ENCODE peak calls at places on chromosomes 1 and 21, in eight cellular contexts. N is SJSA1; Y is left ventricle myocardium inferior; X is lung; B is CD8-positive, alpha-beta memory T cell; M is GM23338; D is tibial artery; T is H9. L is an unnamed sample. For H3K4me1, the result is how much of the 10 kb centered on the place peaks cover.

GRCh38 chr1:226063362-226064167 is 1.0 kb downstream of the H3-3A start:
- DNase-seq in Y (peak), T (peak), M (peak), X (peak), N (peak), D (peak), B (peak), L (no peak)

GRCh38 chr1:171366099-171366498 is 52.1 kb downstream of the FMO4 start:
- DNase-seq in T (no peak), M (no peak), N (no peak), B (no peak), X (no peak), Y (no peak), D (no peak), L (no peak)

GRCh38 chr1:202852163-202852904 is 36.6 kb downstream of the RABIF start:
- DNase-seq in Y (no peak), T (peak), D (no peak), X (no peak), N (peak), M (peak), B (no peak), L (no peak)

GRCh38 chr1:29519733-29520132 is 283.4 kb downstream of the PTPRU start:
- DNase-seq in M (no peak), N (no peak), D (no peak), T (peak), X (peak), Y (no peak), B (no peak), L (peak)

GRCh38 chr1:5943373-5944068 is 48.7 kb downstream of the NPHP4 start:
- DNase-seq in M (no peak), D (no peak), B (no peak), T (peak), X (no peak), N (no peak), Y (no peak), L (no peak)

GRCh38 chr1:178371999-178372398 is 124.8 kb downstream of the CLEC20A start:
- DNase-seq in N (no peak), M (peak), X (no peak), B (no peak), Y (no peak), T (no peak), D (no peak), L (no peak)

GRCh38 chr1:182370532-182370931 is 21.1 kb downstream of the GLUL start:
- DNase-seq in N (no peak), Y (no peak), M (no peak), B (no peak), X (no peak), T (no peak), D (no peak), L (no peak)

GRCh38 chr1:215529111-215529510 is 38.0 kb upstream of the KCTD3 start:
- DNase-seq in N (no peak), M (no peak), X (no peak), D (no peak), T (no peak), Y (no peak), B (no peak), L (no peak)

GRCh38 chr1:189429610-189430009 is 1048.1 kb downstream of the BRINP3 start:
- DNase-seq in M (peak), X (no peak), Y (no peak), T (peak), D (no peak), N (no peak), B (no peak), L (no peak)

GRCh38 chr1:67683736-67684525 is 1.1 kb upstream of the GADD45A start:
- DNase-seq in N (peak), M (no peak), Y (no peak), X (no peak), B (peak), T (no peak), D (no peak), L (no peak)

GRCh38 chr1:209659909-209660308 is 7.7 kb upstream of the LAMB3 start:
- DNase-seq in M (no peak), Y (no peak), X (no peak), D (no peak), N (no peak), B (no peak), T (no peak), L (no peak)

GRCh38 chr1:39574646-39575045 is 1.9 kb downstream of the PABPC4 start:
- DNase-seq in T (no peak), X (no peak), N (no peak), Y (no peak), B (no peak), M (no peak), D (no peak), L (no peak)

GRCh38 chr1:45543599-45544417 is 6.8 kb upstream of the AKR1A1 start:
- DNase-seq in D (peak), N (no peak), B (peak), T (no peak), M (peak), Y (peak), X (peak), L (no peak)

GRCh38 chr1:75643460-75643859 is 32.5 kb upstream of the SLC44A5 start:
- DNase-seq in X (no peak), Y (no peak), D (no peak), N (no peak), T (no peak), M (no peak), B (no peak), L (no peak)

GRCh38 chr1:208194944-208195343 is 49.2 kb downstream of the PLXNA2 start:
- DNase-seq in T (no peak), M (no peak), N (no peak), X (no peak), Y (no peak), B (no peak), D (no peak), L (no peak)

GRCh38 chr1:69737527-69738176 is 169.9 kb downstream of the LRRC7 start:
- DNase-seq in B (no peak), N (peak), T (peak), D (no peak), X (peak), Y (no peak), M (peak), L (no peak)

GRCh38 chr1:225998560-225999226 is 450 bp downstream of the SDE2 start:
- DNase-seq in B (no peak), M (no peak), N (no peak), X (no peak), D (no peak), T (no peak), Y (no peak), L (no peak)

GRCh38 chr21:46347791-46348381 is 23.9 kb downstream of the PCNT start:
- DNase-seq in N (peak), T (no peak), B (no peak), X (no peak), Y (peak), D (no peak), M (no peak), L (peak)

GRCh38 chr1:39642796-39643195 is 3.4 kb upstream of the HEYL start:
- DNase-seq in D (peak), N (peak), T (no peak), X (no peak), Y (no peak), M (no peak), B (no peak), L (peak)

GRCh38 chr1:7669559-7670208 is 101.4 kb upstream of the VAMP3 start:
- DNase-seq in N (peak), Y (no peak), D (no peak), M (peak), T (peak), X (no peak), B (peak), L (no peak)

GRCh38 chr1:54519709-54520108 is 28.3 kb upstream of the ACOT11 start:
- DNase-seq in B (no peak), N (no peak), D (no peak), Y (no peak), T (peak), M (peak), X (no peak), L (no peak)

GRCh38 chr1:206864939-206865671 is at the start of gene IL20:
- DNase-seq in Y (peak), X (peak), M (peak), N (peak), D (peak), T (peak), B (peak), L (peak)

GRCh38 chr1:99557556-99558256 is 88.2 kb upstream of the PALMD start:
- DNase-seq in X (no peak), B (no peak), Y (no peak), N (no peak), T (no peak), M (no peak), D (no peak), L (no peak)

GRCh38 chr1:162993866-162994265 is 75.3 kb upstream of the RGS4 start:
- DNase-seq in Y (no peak), T (no peak), D (no peak), N (no peak), B (no peak), M (no peak), X (no peak), L (no peak)

GRCh38 chr1:162994921-162995320 is 74.2 kb upstream of the RGS4 start:
- DNase-seq in N (no peak), Y (no peak), D (no peak), X (no peak), M (no peak), B (no peak), T (no peak), L (no peak)

GRCh38 chr1:162996261-162996660 is 72.9 kb upstream of the RGS4 start:
- DNase-seq in M (no peak), T (no peak), N (no peak), B (no peak), Y (no peak), D (no peak), X (no peak), L (no peak)

GRCh38 chr1:162992945-162993344 is 76.2 kb upstream of the RGS4 start:
- DNase-seq in B (no peak), T (no peak), D (no peak), N (no peak), M (no peak), Y (no peak), X (no peak), L (no peak)

DNA sequence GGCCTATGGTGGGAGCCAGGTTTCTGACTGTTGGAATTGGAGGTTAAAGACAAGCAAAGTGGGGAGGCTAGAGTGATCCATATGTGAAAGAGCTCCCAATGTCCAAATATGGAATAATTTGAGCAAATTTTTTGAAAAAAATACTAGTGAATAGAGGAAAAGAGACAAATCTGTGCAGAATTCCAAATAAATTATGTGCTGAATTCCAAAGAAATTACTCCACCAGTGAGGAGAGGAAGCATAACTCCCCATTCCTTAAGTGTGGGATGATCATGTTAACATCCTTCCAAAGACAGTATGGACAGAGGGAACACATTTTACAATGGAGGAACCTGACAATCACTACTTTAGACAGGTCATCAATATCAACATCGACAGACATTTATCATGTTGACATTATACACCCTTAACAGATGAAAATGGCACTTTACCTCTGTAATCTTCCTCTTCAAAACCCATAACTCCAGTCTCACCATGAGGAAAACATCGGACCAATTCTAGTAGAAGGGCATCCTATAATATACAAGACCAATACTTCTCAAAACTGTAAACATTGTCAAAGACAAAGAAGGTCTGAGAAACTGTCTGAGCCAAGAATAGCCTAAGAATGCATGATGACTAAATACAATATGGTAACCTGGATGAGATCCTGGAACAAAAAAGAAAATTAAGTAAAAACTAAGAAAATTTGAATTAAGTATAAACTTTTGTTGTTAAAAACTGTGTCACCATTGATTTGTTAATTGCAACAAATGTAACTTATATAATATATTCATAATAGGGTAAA is 71.5 kb upstream of the RGS4 start:
- DNase-seq in Y (no peak), T (no peak), X (no peak), D (no peak), N (peak), M (no peak), B (no peak), L (no peak)
- H3K4me1 ChIP-seq in Y (under half), T (under half), X (under half), D (under half), N (under half), M (under half), B (under half), L (under half)

GRCh38 chr21:36965720-36966065 is 776 bp downstream of the HLCS start:
- DNase-seq in D (no peak), T (no peak), N (no peak), B (no peak), Y (no peak), X (no peak), M (no peak), L (no peak)
- H3K27ac ChIP-seq in D (peak), T (no peak), N (peak), B (peak), Y (peak), X (peak), M (no peak), L (peak)

DNA sequence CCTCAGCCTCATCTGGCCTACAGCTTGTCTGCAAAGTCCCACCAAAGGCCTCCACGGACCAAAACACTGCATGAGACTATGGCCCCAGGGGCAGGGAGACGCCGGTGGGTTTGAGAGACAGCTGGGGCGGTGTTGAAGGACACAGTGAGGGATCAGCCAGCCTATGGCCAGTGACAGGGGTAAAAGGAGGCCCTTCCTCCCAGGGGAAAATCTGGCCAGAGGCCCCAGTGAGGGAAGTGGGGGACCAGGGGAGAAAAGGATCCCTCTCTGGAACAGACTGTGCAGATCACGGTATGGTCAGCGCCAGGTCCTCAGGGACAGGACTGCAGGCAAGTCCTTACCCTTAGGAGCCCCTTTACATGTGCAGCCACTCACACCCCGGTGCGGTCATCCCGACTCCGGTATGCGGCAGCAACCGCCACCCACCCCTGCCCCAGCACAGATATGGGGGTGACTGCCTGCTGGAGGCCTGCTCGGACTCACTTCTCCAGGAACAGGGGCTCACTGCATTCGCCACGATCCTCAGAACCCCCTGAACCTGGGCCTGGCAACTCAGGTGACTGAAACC is 1.3 kb downstream of the CERS2 start:
- DNase-seq in N (no peak), Y (peak), B (no peak), D (no peak), X (no peak), T (no peak), M (no peak), L (no peak)
- H3K4me1 ChIP-seq in N (half or more), Y (half or more), B (half or more), D (half or more), X (under half), T (under half), M (half or more), L (under half)

DNA sequence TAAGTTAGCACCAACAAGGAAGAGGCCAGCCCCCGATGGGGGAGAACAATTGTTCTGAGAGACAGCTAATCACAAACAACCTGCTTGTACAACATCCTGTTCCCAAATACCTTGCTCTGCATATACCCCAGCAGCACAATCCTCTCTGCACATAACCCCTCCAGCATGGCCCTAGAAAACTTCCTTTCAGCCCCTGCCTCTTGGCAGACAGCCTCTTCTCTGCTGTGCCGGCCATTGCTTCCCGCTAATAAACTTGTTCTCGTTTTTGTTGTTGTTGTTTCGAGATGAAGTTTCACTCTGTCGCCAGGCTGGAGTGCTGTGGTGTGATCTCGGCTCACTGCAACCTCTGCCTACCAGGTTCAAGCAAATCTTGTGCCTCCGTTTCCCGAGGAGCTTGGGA is 392.7 kb downstream of the SMYD3 start:
- DNase-seq in M (peak), X (no peak), B (no peak), N (no peak), T (no peak), Y (no peak), D (no peak), L (no peak)
- H3K27ac ChIP-seq in M (peak), X (peak), B (peak), N (no peak), T (no peak), Y (no peak), D (no peak), L (no peak)

L was measured in ascending aorta.